ENCODE peak calls at places on chromosomes 7 and 10, in five cellular contexts. T is psoas muscle, I is astrocyte, J is lower lobe of right lung, Z is heart left ventricle. O is an unnamed sample. For H3K4me1, the result is how much of the 10 kb centered on the place peaks cover.

GRCh38 chr10:118447478-118447877 is 105.4 kb upstream of the FAM204A start:
- DNase-seq in T (peak), I (peak), J (peak), Z (peak), O (no peak)

GRCh38 chr10:49441488-49442476 is 45.9 kb upstream of the DRGX start:
- DNase-seq in T (no peak), I (no peak), J (no peak), Z (no peak), O (no peak)

GRCh38 chr10:27245846-27246245 is 5.2 kb upstream of the ACBD5 start:
- DNase-seq in T (no peak), I (no peak), J (no peak), Z (no peak), O (no peak)

GRCh38 chr7:102122026-102122425 is 164.6 kb upstream of the SH2B2 start:
- DNase-seq in T (no peak), I (peak), J (no peak), Z (no peak), O (no peak)

GRCh38 chr10:60487543-60487942 is 97.9 kb upstream of the ANK3 start:
- DNase-seq in T (no peak), I (no peak), J (no peak), Z (no peak), O (no peak)

GRCh38 chr7:121366852-121367431 is 29.2 kb downstream of the FAM3C start:
- DNase-seq in T (no peak), I (no peak), J (no peak), Z (no peak), O (no peak)

GRCh38 chr10:33664070-33664469 is 329.6 kb upstream of the NRP1 start:
- DNase-seq in T (no peak), I (no peak), J (no peak), Z (no peak), O (no peak)

GRCh38 chr10:45403151-45403550 is 29.1 kb downstream of the ALOX5 start:
- DNase-seq in T (no peak), I (peak), J (no peak), Z (no peak), O (no peak)

GRCh38 chr10:133286366-133286765 is 9.7 kb upstream of the ADAM8 start:
- DNase-seq in T (no peak), I (no peak), J (no peak), Z (no peak), O (no peak)

GRCh38 chr10:103853428-103854264 is 1.7 kb downstream of the SH3PXD2A start:
- DNase-seq in T (no peak), I (no peak), J (no peak), Z (no peak), O (no peak)

GRCh38 chr7:76282344-76283253 is 19.9 kb upstream of the HSPB1 start:
- DNase-seq in T (no peak), I (no peak), J (no peak), Z (no peak), O (no peak)

DNA sequence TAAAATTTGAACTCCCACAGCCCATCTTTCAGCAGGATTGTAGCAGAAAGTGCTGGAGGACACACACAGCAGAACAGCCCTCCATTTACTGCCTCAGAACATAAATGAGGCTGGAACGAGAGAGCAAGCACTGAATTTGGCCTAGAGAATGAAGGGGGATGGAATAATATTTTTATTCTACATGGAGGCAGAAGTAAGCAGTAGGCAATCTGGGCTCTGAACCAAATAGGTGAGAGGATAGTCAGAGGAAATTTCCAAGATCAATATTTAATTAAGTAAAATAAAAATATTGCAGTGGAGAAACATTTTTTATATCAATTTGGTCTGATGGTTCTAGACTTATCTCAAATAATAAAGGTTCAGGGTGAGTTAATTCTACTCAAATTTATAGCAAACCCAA is 29.2 kb upstream of the TSPAN13 start:
- DNase-seq in T (no peak), I (no peak), J (no peak), Z (no peak), O (no peak)
- TF ChIP-seq CTCF in T (no peak), I (no peak), J (no peak), Z (no peak), O (no peak)

DNA sequence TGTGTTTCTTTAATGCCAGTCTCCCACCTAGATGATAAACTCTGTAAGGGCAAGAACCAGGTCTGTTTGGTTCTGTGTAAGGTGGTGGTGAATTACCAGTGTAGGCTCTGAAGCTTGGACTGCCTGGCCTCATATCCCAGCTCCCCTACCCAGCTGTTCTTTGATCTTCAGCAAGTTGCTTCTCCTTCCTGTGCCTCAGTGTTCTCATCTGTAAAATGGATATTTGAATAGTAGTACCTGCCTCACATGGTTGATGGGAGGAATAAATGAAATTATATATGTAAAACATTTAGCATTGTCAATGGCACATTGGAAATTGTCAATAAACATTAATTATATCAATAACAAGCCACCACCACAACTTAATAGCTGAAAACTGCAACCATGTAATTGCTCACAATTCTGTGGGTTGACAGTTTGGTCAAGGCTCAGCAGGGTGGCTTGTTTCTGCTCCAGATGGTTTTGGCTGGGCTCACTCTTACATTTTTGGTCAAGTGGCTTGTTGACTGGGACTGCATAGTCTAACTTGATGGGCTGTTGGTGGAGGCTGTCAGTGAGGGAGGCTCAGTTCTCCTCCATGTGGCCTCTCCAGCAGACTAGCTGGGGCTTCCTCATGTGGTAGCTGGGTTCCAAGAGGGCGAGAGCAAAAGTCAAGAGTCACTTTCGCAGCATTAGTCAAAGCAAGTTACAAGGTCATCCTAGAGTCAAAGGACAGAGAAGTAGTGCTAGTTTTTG is 84.5 kb upstream of the DUSP5 start:
- DNase-seq in T (no peak), I (no peak), J (no peak), Z (no peak), O (no peak)
- H3K4me1 ChIP-seq in T (under half), I (under half), J (under half), Z (under half), O (under half)

GRCh38 chr7:66837007-66837406 is 84.0 kb upstream of the TMEM248 start:
- DNase-seq in T (no peak), I (no peak), J (peak), Z (peak), O (no peak)
- TF ChIP-seq CTCF in T (no peak), I (peak), J (no peak), Z (no peak), O (no peak)

GRCh38 chr10:4766449-4766848 is 59.6 kb upstream of the AKR1E2 start:
- DNase-seq in T (no peak), I (no peak), J (no peak), Z (no peak), O (no peak)
- H3K4me1 ChIP-seq in T (half or more), I (under half), J (under half), Z (under half), O (under half)

DNA sequence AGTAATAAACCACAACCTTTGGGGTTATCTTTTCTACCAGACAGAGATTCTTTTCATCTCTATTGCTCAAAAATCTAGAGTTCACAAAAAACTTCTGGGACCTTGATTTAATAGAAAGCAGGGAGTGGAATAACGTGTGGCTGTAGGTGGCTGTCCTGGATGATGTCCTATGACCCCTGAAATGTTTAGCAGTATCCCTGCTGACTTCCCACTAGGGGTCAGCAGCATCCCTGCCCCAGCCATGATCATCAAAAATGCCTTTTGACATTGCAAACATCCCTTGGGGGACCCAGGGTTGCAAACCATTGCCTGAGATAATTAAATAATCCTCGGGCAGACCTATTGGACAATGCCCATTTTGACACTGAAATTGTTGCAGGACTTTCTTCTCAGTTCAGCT is 177.1 kb downstream of the USP6NL start:
- DNase-seq in T (no peak), I (no peak), J (no peak), Z (no peak), O (no peak)
- TF ChIP-seq CTCF in T (no peak), I (no peak), J (peak), Z (no peak), O (no peak)

GRCh38 chr7:134806197-134806596 is 26.8 kb downstream of the CALD1 start:
- DNase-seq in T (no peak), I (no peak), J (no peak), Z (no peak), O (no peak)
- H3K4me1 ChIP-seq in T (under half), I (under half), J (under half), Z (under half), O (under half)

GRCh38 chr10:131787961-131788360 is 112.8 kb upstream of the PPP2R2D start:
- DNase-seq in T (no peak), I (no peak), J (no peak), Z (no peak), O (no peak)

GRCh38 chr10:131785121-131785460 is 115.7 kb upstream of the PPP2R2D start:
- DNase-seq in T (no peak), I (no peak), J (no peak), Z (no peak), O (no peak)

GRCh38 chr10:131784363-131785120 is 116.3 kb upstream of the PPP2R2D start:
- DNase-seq in T (no peak), I (no peak), J (no peak), Z (no peak), O (no peak)

GRCh38 chr10:131788386-131788785 is 112.4 kb upstream of the PPP2R2D start:
- DNase-seq in T (no peak), I (no peak), J (no peak), Z (no peak), O (no peak)

GRCh38 chr10:131786756-131787605 is 113.8 kb upstream of the PPP2R2D start:
- DNase-seq in T (no peak), I (peak), J (no peak), Z (no peak), O (no peak)
- TF ChIP-seq CTCF in T (peak), I (peak), J (peak), Z (peak), O (no peak)